ENCODE peak calls at places on chromosomes 5 and 9, in six cellular contexts. O, G, R, M, J and S are unnamed samples.

GRCh38 chr5:73391441-73391871 is 57.1 kb downstream of the FOXD1 start:
- DNase-seq in G (peak; percentile 69), O (no peak), R (no peak), J (no peak), M (no peak), S (no peak)

GRCh38 chr5:16410338-16410737 is 55.3 kb downstream of the ZNF622 start:
- DNase-seq in R (no peak), J (no peak), G (no peak), O (no peak), M (no peak), S (no peak)

GRCh38 chr9:124137944-124138335 is 119.8 kb upstream of the NEK6 start:
- DNase-seq in R (no peak), G (no peak), O (no peak), J (no peak), M (no peak), S (no peak)

GRCh38 chr5:171986772-171987171 is 19.7 kb downstream of the FBXW11 start:
- DNase-seq in O (no peak), M (no peak), G (no peak), J (no peak), R (no peak), S (no peak)

GRCh38 chr9:114372971-114373591 is 14.7 kb downstream of the AKNA start:
- DNase-seq in G (no peak), R (no peak), O (no peak), J (peak; percentile 59), M (no peak), S (no peak)

GRCh38 chr9:84397822-84398221 is 57.3 kb upstream of the SLC28A3 start:
- DNase-seq in O (peak; percentile 53), R (peak; percentile 59), M (no peak), J (peak; percentile 15), G (peak; percentile 74), S (no peak)

GRCh38 chr9:123828449-123828848 is 101.5 kb downstream of the DENND1A start:
- DNase-seq in O (no peak), R (peak; percentile 30), M (no peak), G (no peak), J (no peak), S (no peak)

GRCh38 chr5:169115725-169116124 is 185.2 kb downstream of the SLIT3 start:
- DNase-seq in G (no peak), J (no peak), O (no peak), R (no peak), M (no peak), S (no peak)

GRCh38 chr5:129271309-129271708 is 176.8 kb downstream of the ISOC1 start:
- DNase-seq in G (no peak), J (peak; percentile 22), M (no peak), R (no peak), O (no peak), S (no peak)

GRCh38 chr5:8923516-8923915 is 622.4 kb downstream of the SEMA5A start:
- DNase-seq in O (no peak), G (no peak), J (no peak), R (no peak), M (no peak), S (no peak)

GRCh38 chr5:160539431-160539830 is 117.8 kb downstream of the PTTG1 start:
- DNase-seq in G (peak; percentile 89), J (no peak), R (no peak), M (no peak), O (no peak), S (no peak)

GRCh38 chr9:84271004-84271886 is 69.3 kb downstream of the SLC28A3 start:
- DNase-seq in J (peak; percentile 50), M (peak; percentile 18), O (peak; percentile 84), R (no peak), G (peak; percentile 64), S (no peak)

GRCh38 chr9:123652416-123652815 is 277.5 kb downstream of the DENND1A start:
- DNase-seq in J (no peak), O (no peak), R (no peak), M (no peak), G (no peak), S (no peak)

GRCh38 chr9:13621871-13622564 is 342.5 kb upstream of the MPDZ start:
- DNase-seq in M (no peak), R (no peak), J (no peak), O (no peak), G (no peak), S (no peak)

GRCh38 chr5:72246239-72246580 is 73.8 kb downstream of the MRPS27 start:
- DNase-seq in G (peak; percentile 46), J (no peak), O (peak; percentile 25), M (no peak), R (no peak), S (no peak)
- TF ChIP-seq CTCF in G (no peak), J (no peak), O (peak; percentile 73), M (no peak), R (no peak), S (no peak)

GRCh38 chr9:129520981-129521380 is 99.9 kb downstream of the C9orf50 start:
- DNase-seq in M (no peak), R (no peak), J (no peak), O (no peak), G (no peak), S (no peak)

GRCh38 chr9:129518074-129518473 is 102.8 kb downstream of the C9orf50 start:
- DNase-seq in R (no peak), G (no peak), M (no peak), J (no peak), O (no peak), S (no peak)

GRCh38 chr9:129517006-129517405 is 103.9 kb downstream of the C9orf50 start:
- DNase-seq in R (no peak), M (no peak), J (no peak), G (no peak), O (no peak), S (no peak)

GRCh38 chr9:129522351-129522750 is 98.5 kb downstream of the C9orf50 start:
- DNase-seq in J (no peak), M (no peak), G (no peak), R (no peak), O (no peak), S (no peak)

DNA sequence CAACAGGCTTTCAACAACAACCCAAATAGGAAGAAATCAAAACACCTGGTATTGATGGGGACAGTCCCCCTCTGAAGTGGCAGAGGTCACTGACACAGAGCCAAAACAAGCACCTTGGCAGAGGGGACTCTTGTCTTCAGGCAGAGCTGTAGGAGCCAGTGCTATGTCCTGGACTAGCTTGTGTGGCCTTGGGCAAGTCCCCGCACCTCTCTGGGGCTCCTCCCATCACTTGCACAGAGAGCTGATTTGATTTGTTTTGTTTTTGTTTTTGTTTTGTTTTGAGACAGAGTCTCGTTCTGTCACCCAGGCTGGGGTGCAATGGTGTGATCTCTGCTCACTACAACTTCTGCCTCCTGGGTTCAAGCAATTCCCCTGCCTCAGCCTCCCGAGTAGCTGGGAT is 100.8 kb downstream of the C9orf50 start:
- DNase-seq in M (no peak), J (no peak), R (no peak), G (no peak), O (no peak), S (no peak)
- TF ChIP-seq CTCF in M (no peak), J (no peak), R (no peak), G (no peak), O (no peak), S (no peak)

GRCh38 chr9:136910901-136911245 is 24.6 kb downstream of the TRAF2 start:
- DNase-seq in M (no peak), R (no peak), J (no peak), G (no peak), O (no peak), S (no peak)
- TF ChIP-seq CTCF in M (no peak), R (no peak), J (no peak), G (no peak), O (no peak), S (no peak)

GRCh38 chr5:31291323-31291854 is 97.9 kb downstream of the CDH6 start:
- DNase-seq in O (no peak), R (peak; percentile 9), G (no peak), M (no peak), J (peak; percentile 15), S (no peak)
- TF ChIP-seq CTCF in O (no peak), R (no peak), G (no peak), M (no peak), J (no peak), S (no peak)

GRCh38 chr5:58406394-58406793 is 53.5 kb downstream of the PLK2 start:
- DNase-seq in M (no peak), R (no peak), J (no peak), O (no peak), G (peak; percentile 20), S (no peak)

GRCh38 chr5:58407042-58407709 is 52.7 kb downstream of the PLK2 start:
- DNase-seq in O (peak; percentile 74), J (no peak), R (peak; percentile 80), M (no peak), G (peak; percentile 89), S (no peak)

GRCh38 chr5:58403822-58404433 is 56.0 kb downstream of the PLK2 start:
- DNase-seq in R (peak; percentile 45), G (no peak), O (no peak), J (no peak), M (no peak), S (no peak)

GRCh38 chr5:58405175-58405574 is 54.7 kb downstream of the PLK2 start:
- DNase-seq in R (no peak), G (no peak), J (no peak), M (no peak), O (no peak), S (no peak)

GRCh38 chr5:58404734-58405133 is 55.2 kb downstream of the PLK2 start:
- DNase-seq in G (peak; percentile 5), M (no peak), O (no peak), R (no peak), J (no peak), S (no peak)
- TF ChIP-seq CTCF in G (no peak), M (no peak), O (no peak), R (no peak), J (no peak), S (no peak)

GRCh38 chr9:31744589-31744988 is 639.9 kb upstream of the ACO1 start:
- DNase-seq in J (no peak), O (no peak), M (no peak), R (no peak), G (no peak), S (no peak)

GRCh38 chr9:31745886-31746285 is 638.6 kb upstream of the ACO1 start:
- DNase-seq in O (no peak), J (no peak), M (no peak), R (no peak), G (no peak), S (no peak)

GRCh38 chr9:31740705-31741104 is 643.7 kb upstream of the ACO1 start:
- DNase-seq in R (peak; percentile 19), M (no peak), J (no peak), O (no peak), G (no peak), S (no peak)

DNA sequence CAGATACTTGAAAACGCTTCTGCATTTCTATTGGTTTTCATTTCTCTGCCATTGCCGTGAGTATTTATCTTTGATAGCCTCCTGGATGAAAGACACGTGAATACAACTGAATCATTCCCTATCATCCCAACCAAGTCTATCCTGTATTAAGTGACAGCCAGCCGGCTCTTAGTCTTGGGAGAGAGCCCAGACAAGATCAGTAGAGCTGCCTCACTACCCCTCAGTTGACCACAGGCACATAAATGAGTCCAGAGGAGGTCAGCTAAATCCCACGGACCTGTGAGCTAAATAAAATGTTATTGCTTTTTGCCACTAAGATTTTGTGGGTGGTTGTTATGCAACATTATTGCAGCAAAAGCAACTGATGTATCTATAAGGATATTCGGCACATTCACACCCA is 639.0 kb upstream of the ACO1 start:
- DNase-seq in M (no peak), R (no peak), O (no peak), J (no peak), G (no peak), S (no peak)
- TF ChIP-seq CTCF in M (no peak), R (no peak), O (no peak), J (no peak), G (no peak), S (no peak)